ENCODE peak calls at places on chromosome 2, in seven cellular contexts. J is PC-3, D is hepatocyte, C is GM23248, F is neural progenitor cell, E is astrocyte, Z is GM23338. K is an unnamed sample.

GRCh38 chr2:63648632-63649031 is 59.9 kb downstream of the MDH1 start:
- DNase-seq in J (no peak), D (no peak), C (no peak), F (no peak), E (no peak), Z (no peak), K (no peak)

GRCh38 chr2:14148186-14148585 is 484.3 kb upstream of the LRATD1 start:
- DNase-seq in J (peak; percentile 21), D (no peak), C (no peak), F (no peak), E (no peak), Z (no peak), K (peak; percentile 8)

GRCh38 chr2:189623049-189623448 is 38.2 kb upstream of the ASNSD1 start:
- DNase-seq in J (no peak), D (no peak), C (no peak), F (no peak), E (no peak), Z (no peak), K (no peak)

GRCh38 chr2:58042486-58042970 is 4.1 kb upstream of the VRK2 start:
- DNase-seq in J (peak; percentile 97), D (peak; percentile 80), C (peak; percentile 75), F (no peak), E (peak; percentile 93), Z (no peak), K (peak; percentile 55)

GRCh38 chr2:240386321-240386720 is 49.1 kb upstream of the GPC1 start:
- DNase-seq in J (no peak), D (peak; percentile 57), C (no peak), F (no peak), E (no peak), Z (no peak), K (no peak)

GRCh38 chr2:75289771-75290170 is 90.5 kb upstream of the TACR1 start:
- DNase-seq in J (no peak), D (no peak), C (peak; percentile 89), F (no peak), E (peak; percentile 76), Z (no peak), K (no peak)

GRCh38 chr2:231662028-231662810 is 46.1 kb upstream of the PTMA start:
- DNase-seq in J (peak; percentile 97), D (peak; percentile 97), C (peak; percentile 98), F (peak; percentile 98), E (peak; percentile 91), Z (peak; percentile 98), K (peak; percentile 92)

GRCh38 chr2:64812298-64812697 is 158.6 kb upstream of the SERTAD2 start:
- DNase-seq in J (no peak), D (no peak), C (no peak), F (no peak), E (no peak), Z (no peak), K (peak; percentile 48)

GRCh38 chr2:237435844-237436590 is 22.1 kb upstream of the COL6A3 start:
- DNase-seq in J (peak; percentile 41), D (no peak), C (peak; percentile 95), F (no peak), E (peak; percentile 87), Z (no peak), K (no peak)

GRCh38 chr2:206160807-206161179 is 1.1 kb downstream of the EEF1B2 start:
- DNase-seq in J (no peak), D (no peak), C (peak; percentile 6), F (no peak), E (no peak), Z (no peak), K (no peak)

GRCh38 chr2:119764832-119765231 is 5.1 kb downstream of the PTPN4 start:
- DNase-seq in J (peak; percentile 61), D (no peak), C (no peak), F (no peak), E (no peak), Z (no peak), K (no peak)

GRCh38 chr2:123456416-123456815 is 568.7 kb upstream of the CNTNAP5 start:
- DNase-seq in J (no peak), D (no peak), C (no peak), F (no peak), E (no peak), Z (no peak), K (no peak)

GRCh38 chr2:239082425-239082824 is 234.5 kb downstream of the TWIST2 start:
- DNase-seq in J (no peak), D (no peak), C (no peak), F (no peak), E (no peak), Z (no peak), K (no peak)

GRCh38 chr2:181656450-181657261 is at the start of gene CERKL:
- DNase-seq in J (peak; percentile 76), D (peak; percentile 66), C (peak; percentile 36), F (peak; percentile 82), E (peak; percentile 14), Z (peak; percentile 89), K (no peak)
- TF ChIP-seq EZH2 in J (no peak), D (peak; percentile 48), C (no peak), F (peak; percentile 30), E (peak; percentile 68), Z (no peak), K (no peak)

DNA sequence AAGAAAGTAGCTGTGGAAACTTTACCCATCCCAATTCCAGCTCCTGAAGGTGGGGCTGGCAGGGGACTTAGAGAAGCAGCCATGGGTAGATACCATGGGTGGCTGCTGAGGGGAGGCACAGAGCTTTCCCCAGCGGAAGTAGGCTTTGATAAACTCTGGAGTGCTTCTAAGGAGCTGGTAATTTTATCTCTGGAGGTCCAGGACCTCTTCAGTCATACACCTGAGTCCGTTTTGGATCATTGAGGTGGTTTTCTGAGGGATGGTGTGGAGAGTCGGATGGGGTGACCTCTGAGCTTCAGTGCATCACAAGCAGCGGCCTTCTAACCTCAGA is 36.7 kb upstream of the BMP10 start:
- DNase-seq in J (no peak), D (no peak), C (no peak), F (no peak), E (no peak), Z (no peak), K (no peak)
- H3K4me3 ChIP-seq in J (no peak overlapping the region), D (no peak overlapping the region), C (no peak overlapping the region), F (no peak overlapping the region), E (no peak overlapping the region), Z (no peak overlapping the region), K (no peak overlapping the region)

GRCh38 chr2:174329157-174329715 is 5.5 kb upstream of the SP9 start:
- DNase-seq in J (no peak), D (no peak), C (no peak), F (no peak), E (no peak), Z (no peak), K (no peak)
- TF ChIP-seq EZH2 in J (no peak), D (peak; percentile 21), C (peak; percentile 42), F (peak; percentile 69), E (no peak), Z (peak; percentile 45), K (no peak)

DNA sequence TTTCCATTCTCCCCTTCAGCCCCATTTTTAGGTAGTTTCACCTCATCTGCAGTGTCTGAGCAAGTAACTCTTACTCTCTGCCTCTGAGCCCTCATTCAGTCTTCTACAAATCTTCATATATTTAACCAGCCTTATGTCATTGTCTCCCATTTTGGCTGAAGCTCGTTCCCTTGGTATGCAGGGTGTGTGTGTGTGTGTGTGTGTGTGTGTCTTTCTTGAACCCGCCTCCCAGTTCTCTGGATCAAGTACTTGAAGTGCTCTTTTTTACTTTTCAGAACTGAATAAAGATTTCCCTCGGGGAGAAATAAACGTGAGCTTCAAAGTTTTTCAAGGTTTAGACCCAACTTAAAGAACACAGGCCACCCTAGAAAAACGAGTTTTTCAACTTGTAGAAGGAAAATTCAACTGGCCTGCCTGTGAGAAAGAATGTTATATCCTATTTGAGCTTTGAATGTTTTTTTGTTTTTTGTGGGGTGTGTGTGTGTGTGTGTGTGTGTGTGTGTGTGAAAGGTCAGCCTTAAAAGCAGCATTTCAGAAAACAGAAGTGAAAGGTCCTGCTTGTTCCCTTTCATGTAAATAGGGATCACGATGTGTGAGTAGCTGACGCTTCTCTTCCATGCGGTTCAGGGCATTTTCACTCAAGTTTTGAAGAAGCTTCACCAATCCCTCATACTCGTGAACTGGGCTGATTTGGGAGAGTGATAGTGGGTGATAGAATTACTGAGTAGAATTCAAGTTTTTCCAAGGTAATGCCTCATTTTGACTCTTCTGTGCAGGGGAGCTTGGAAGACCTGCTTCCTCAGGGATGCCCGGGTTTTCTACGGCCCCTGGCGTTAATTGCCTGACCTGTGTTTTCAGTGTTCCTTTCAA is 50.6 kb upstream of the EML6 start:
- DNase-seq in J (peak; percentile 37), D (no peak), C (peak; percentile 24), F (no peak), E (no peak), Z (no peak), K (no peak)
- H3K4me3 ChIP-seq in J (no peak overlapping the region), D (no peak overlapping the region), C (peak overlapping the region; percentile 14), F (no peak overlapping the region), E (no peak overlapping the region), Z (no peak overlapping the region), K (no peak overlapping the region)

DNA sequence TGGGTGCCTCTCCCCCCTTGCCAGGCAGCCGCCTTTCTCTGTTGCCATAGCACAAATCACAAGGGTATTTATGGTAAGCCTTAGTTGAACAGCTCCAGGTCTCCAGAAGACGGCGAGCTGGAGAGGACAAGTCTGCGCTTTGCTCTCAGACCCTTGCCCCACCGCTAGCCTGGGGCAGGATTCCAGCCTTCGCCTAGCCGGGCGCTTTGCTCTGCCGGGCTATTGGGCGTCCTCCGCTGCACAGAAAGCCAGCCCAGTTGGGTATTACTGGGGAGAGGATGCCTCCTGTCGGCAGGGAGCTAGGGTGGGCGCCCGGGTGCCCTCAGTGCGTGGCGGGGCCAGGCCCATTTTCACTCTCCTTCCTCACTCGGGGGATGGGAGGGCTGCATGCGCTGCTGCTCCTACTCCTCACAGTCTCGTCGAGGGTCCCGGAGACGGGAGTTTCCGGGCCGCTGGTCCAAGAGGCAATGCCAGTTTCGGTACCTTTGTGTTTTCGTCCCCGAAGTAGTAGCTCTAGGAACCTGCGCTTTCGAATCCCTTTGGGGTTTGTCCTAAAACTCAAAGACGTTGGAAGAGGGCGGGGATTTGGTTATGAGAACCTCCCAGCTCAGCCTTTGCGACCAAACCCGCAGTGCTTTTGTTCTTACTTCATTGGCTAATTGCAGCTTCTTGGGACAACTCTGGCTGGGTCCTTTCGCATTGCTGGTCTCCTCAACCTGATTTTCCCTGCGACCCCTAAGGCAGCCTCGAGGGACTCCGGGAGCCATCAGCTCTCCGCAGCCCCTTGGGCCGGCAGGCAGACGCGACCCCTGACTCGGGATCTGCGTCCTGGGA is 3.6 kb upstream of the DLX2 start:
- DNase-seq in J (peak; percentile 52), D (peak; percentile 48), C (peak; percentile 79), F (peak; percentile 82), E (no peak), Z (peak; percentile 79), K (peak; percentile 87)
- TF ChIP-seq EZH2 in J (no peak), D (peak; percentile 50), C (no peak), F (peak; percentile 56), E (peak; percentile 62), Z (peak; percentile 73), K (no peak)

GRCh38 chr2:219057709-219058540 is 2.8 kb downstream of the IHH start:
- DNase-seq in J (peak; percentile 72), D (peak; percentile 88), C (peak; percentile 82), F (peak; percentile 92), E (peak; percentile 16), Z (peak; percentile 87), K (peak; percentile 81)
- H3K4me3 ChIP-seq in J (no peak overlapping the region), D (peak overlapping the region; percentile 72), C (peak overlapping the region; percentile 49), F (no peak overlapping the region), E (no peak overlapping the region), Z (peak overlapping the region; percentile 58), K (no peak overlapping the region)

K was measured in A673.